ENCODE peak calls at places on chromosome 20, in seven cellular contexts. D is Calu3, L is glutamatergic neuron, Z is lung, F is cardiac fibroblast, M is uterus, W is astrocyte of the cerebellum. Q is an unnamed sample.

GRCh38 chr20:41205313-41205712 is 68.0 kb downstream of the PLCG1 start:
- DNase-seq in Z (no peak), W (no peak), M (no peak), D (no peak), F (no peak), L (no peak), Q (no peak)

GRCh38 chr20:32135983-32136515 is 26.5 kb downstream of the TM9SF4 start:
- DNase-seq in F (no peak), L (no peak), D (no peak), M (no peak), Z (no peak), W (no peak), Q (no peak)

GRCh38 chr20:58436868-58437645 is 48.0 kb downstream of the VAPB start:
- DNase-seq in D (peak; percentile 64), W (no peak), M (no peak), L (no peak), F (no peak), Z (no peak), Q (no peak)

GRCh38 chr20:45049904-45050471 is 50.9 kb downstream of the KCNS1 start:
- DNase-seq in W (no peak), D (no peak), F (no peak), L (no peak), Z (no peak), M (no peak), Q (no peak)

GRCh38 chr20:50588034-50588736 is 78.0 kb downstream of the PTPN1 start:
- DNase-seq in L (peak; percentile 90), W (peak; percentile 32), M (peak; percentile 67), F (peak; percentile 70), Z (peak; percentile 77), D (peak; percentile 94), Q (peak; percentile 78)

GRCh38 chr20:49132995-49133451 is 55.1 kb downstream of the STAU1 start:
- DNase-seq in F (peak; percentile 87), D (peak; percentile 62), W (peak; percentile 84), Z (no peak), L (no peak), M (peak; percentile 25), Q (peak; percentile 13)

GRCh38 chr20:57250607-57251343 is 15.7 kb downstream of the BMP7 start:
- DNase-seq in Z (no peak), F (no peak), M (no peak), D (no peak), W (no peak), L (no peak), Q (no peak)

GRCh38 chr20:32820698-32821378 is 1.1 kb downstream of the MAPRE1 start:
- DNase-seq in F (peak; percentile 13), D (no peak), L (no peak), Z (no peak), M (no peak), W (no peak), Q (no peak)

GRCh38 chr20:46058656-46059281 is 29.8 kb downstream of the SLC12A5 start:
- DNase-seq in F (no peak), W (no peak), M (no peak), D (no peak), Z (no peak), L (peak; percentile 71), Q (peak; percentile 48)

GRCh38 chr20:7926767-7927166 is 13.5 kb downstream of the HAO1 start:
- DNase-seq in L (no peak), M (no peak), W (peak; percentile 43), F (peak; percentile 71), Z (no peak), D (peak; percentile 12), Q (no peak)

GRCh38 chr20:1473244-1473635 is 6.6 kb upstream of the NSFL1C start:
- DNase-seq in M (no peak), F (no peak), L (no peak), D (no peak), Z (no peak), W (no peak), Q (no peak)

GRCh38 chr20:1474325-1474724 is 7.7 kb upstream of the NSFL1C start:
- DNase-seq in W (no peak), D (no peak), F (no peak), Z (no peak), M (no peak), L (no peak), Q (no peak)

GRCh38 chr20:1473821-1474220 is 7.2 kb upstream of the NSFL1C start:
- DNase-seq in M (no peak), F (no peak), D (no peak), Z (no peak), L (no peak), W (no peak), Q (no peak)

GRCh38 chr20:1472556-1473243 is 6.1 kb upstream of the NSFL1C start:
- DNase-seq in F (no peak), Z (peak; percentile 28), M (no peak), W (no peak), D (no peak), L (no peak), Q (no peak)

DNA sequence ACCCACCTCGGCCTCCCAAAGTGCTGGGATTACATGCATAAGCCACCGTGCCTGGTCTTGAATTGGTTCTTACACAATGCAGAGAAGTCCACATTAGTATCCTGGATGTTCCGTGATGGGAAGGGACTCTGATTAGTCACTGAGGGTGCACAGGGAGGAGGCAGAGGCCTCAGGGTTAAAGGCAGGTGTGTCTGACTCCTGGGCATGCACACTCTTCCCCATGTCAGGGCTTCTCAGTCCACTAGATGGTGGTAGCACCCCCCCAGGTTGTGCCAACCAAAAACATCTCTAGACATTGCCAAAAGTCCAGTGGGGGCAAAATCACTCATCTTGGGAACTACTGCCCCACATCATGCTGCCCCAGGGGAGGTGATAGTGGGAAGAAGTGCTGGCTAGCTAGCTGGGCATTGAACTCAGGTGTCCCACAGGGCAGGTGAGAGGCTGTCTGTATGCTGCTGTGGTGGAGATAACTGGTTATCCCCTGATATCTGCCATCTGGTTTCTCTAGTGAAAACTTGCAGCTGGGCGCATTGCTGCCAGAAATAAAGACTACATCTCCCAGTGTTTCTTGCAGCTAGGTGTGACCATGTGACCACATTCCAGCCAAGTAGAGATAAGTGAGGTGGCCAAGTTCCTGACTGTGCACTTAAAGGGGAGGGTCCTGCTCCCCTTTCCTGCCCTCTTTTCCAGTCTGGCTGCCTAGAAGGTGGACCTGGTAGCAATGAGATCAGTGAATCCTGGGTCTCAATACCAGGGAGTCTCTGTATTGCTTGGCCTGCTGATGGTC is 8.4 kb upstream of the NSFL1C start:
- DNase-seq in L (no peak), M (no peak), Z (no peak), W (no peak), F (no peak), D (peak; percentile 36), Q (no peak)
- TF ChIP-seq CTCF in L (no peak), M (no peak), Z (no peak), W (no peak), F (peak; percentile 11), D (no peak), Q (no peak)

GRCh38 chr20:12207875-12208274 is 290.2 kb downstream of the BTBD3 start:
- DNase-seq in W (peak; percentile 33), F (peak; percentile 67), D (peak; percentile 49), Z (no peak), L (peak; percentile 33), M (no peak), Q (peak; percentile 41)
- TF ChIP-seq CTCF in W (peak; percentile 83), F (peak; percentile 79), D (peak; percentile 46), Z (no peak), L (peak; percentile 85), M (no peak), Q (peak; percentile 57)

GRCh38 chr20:59515906-59516209 is 88.5 kb upstream of the PHACTR3 start:
- DNase-seq in W (no peak), F (no peak), L (no peak), Z (no peak), D (no peak), M (no peak), Q (no peak)

GRCh38 chr20:59518881-59519706 is 85.2 kb upstream of the PHACTR3 start:
- DNase-seq in L (no peak), M (no peak), D (peak; percentile 67), F (peak; percentile 63), W (no peak), Z (no peak), Q (peak; percentile 50)

GRCh38 chr20:59515013-59515905 is 89.1 kb upstream of the PHACTR3 start:
- DNase-seq in W (no peak), D (peak; percentile 89), F (peak; percentile 59), Z (peak; percentile 61), M (no peak), L (peak; percentile 92), Q (peak; percentile 89)

GRCh38 chr20:59520814-59521213 is 83.5 kb upstream of the PHACTR3 start:
- DNase-seq in D (no peak), F (no peak), L (no peak), Z (no peak), M (no peak), W (no peak), Q (no peak)

DNA sequence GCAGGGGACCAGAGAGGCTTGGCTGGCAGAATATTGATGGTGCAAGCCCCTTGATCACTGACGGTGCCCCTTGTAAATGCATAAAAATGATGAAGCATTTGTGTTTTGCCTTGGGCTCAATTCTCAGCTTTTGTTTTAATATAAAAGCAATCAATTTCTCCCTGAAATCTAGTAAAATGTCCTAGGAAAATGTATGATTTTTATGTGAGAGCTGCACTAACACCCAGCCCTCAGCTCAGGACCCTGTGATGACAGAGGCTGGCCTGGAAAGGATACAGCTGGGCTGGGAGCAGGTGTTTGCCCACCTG is 84.7 kb upstream of the PHACTR3 start:
- DNase-seq in Z (no peak), F (no peak), D (no peak), L (no peak), M (no peak), W (no peak), Q (no peak)
- TF ChIP-seq CTCF in Z (no peak), F (no peak), D (no peak), L (peak; percentile 49), M (no peak), W (no peak), Q (peak; percentile 4)

GRCh38 chr20:9072741-9073310 is 3.9 kb downstream of the PLCB4 start:
- DNase-seq in M (no peak), F (no peak), L (no peak), Z (no peak), W (no peak), D (no peak), Q (no peak)

GRCh38 chr20:9068896-9069663 is at the start of gene PLCB4:
- DNase-seq in L (peak; percentile 58), D (peak; percentile 51), F (peak; percentile 20), Z (no peak), M (peak; percentile 36), W (no peak), Q (no peak)

GRCh38 chr20:9071976-9072726 is 3.3 kb downstream of the PLCB4 start:
- DNase-seq in Z (no peak), D (no peak), F (no peak), L (no peak), W (no peak), M (no peak), Q (no peak)

GRCh38 chr20:9068232-9068781 is 580 bp upstream of the PLCB4 start:
- DNase-seq in L (peak; percentile 81), F (peak; percentile 19), D (peak; percentile 54), W (no peak), Z (no peak), M (no peak), Q (peak; percentile 83)

GRCh38 chr20:9070304-9070703 is 1.4 kb downstream of the PLCB4 start:
- DNase-seq in F (no peak), W (no peak), L (no peak), Z (no peak), M (no peak), D (no peak), Q (no peak)
- TF ChIP-seq CTCF in F (no peak), W (no peak), L (no peak), Z (no peak), M (no peak), D (no peak), Q (no peak)

GRCh38 chr20:17680128-17680835 is 1.8 kb downstream of the RRBP1 start:
- DNase-seq in W (no peak), Z (peak; percentile 75), F (peak; percentile 80), L (peak; percentile 22), M (peak; percentile 63), D (peak; percentile 17), Q (peak; percentile 37)
- TF ChIP-seq CTCF in W (no peak), Z (no peak), F (no peak), L (no peak), M (no peak), D (no peak), Q (no peak)

GRCh38 chr20:61253264-61253639 is 1.2 kb downstream of the CDH4 start:
- DNase-seq in W (no peak), Z (no peak), M (no peak), F (no peak), L (peak; percentile 69), D (no peak), Q (peak; percentile 68)
- TF ChIP-seq CTCF in W (peak; percentile 52), Z (no peak), M (no peak), F (no peak), L (no peak), D (no peak), Q (no peak)

Q was measured in nephron progenitor cell.